ENCODE peak calls at places on chromosomes 1 and 21, in four cellular contexts. One of them, this sample, is unnamed.

GRCh38 chr1:185821612-185822385 is 87.6 kb downstream of the HMCN1 start:
- DNase-seq in HCT116: no peak
- DNase-seq in HepG2: no peak
- DNase-seq in K562: peak; percentile 5
- DNase-seq in this sample: no peak

GRCh38 chr1:47686731-47687617 is 249.1 kb downstream of the FOXD2 start:
- DNase-seq in HCT116: no peak
- DNase-seq in K562: no peak
- DNase-seq in HepG2: no peak
- DNase-seq in this sample: no peak

GRCh38 chr21:44378646-44379581 is 25.5 kb downstream of the TRPM2 start:
- DNase-seq in HepG2: no peak
- DNase-seq in K562: no peak
- DNase-seq in HCT116: no peak
- DNase-seq in this sample: no peak

GRCh38 chr1:25900209-25900608 is 6.0 kb downstream of the STMN1 start:
- DNase-seq in HepG2: no peak
- DNase-seq in HCT116: no peak
- DNase-seq in K562: no peak
- DNase-seq in this sample: no peak

GRCh38 chr1:59142663-59143487 is 154.0 kb upstream of the FGGY start:
- DNase-seq in HepG2: peak; percentile 72
- DNase-seq in K562: no peak
- DNase-seq in HCT116: peak; percentile 53
- DNase-seq in this sample: peak; percentile 78

GRCh38 chr1:205438213-205439158 is 16.6 kb upstream of the LEMD1 start:
- DNase-seq in HepG2: peak; percentile 58
- DNase-seq in K562: peak; percentile 75
- DNase-seq in HCT116: peak; percentile 45
- DNase-seq in this sample: no peak

GRCh38 chr1:41643422-41643821 is 158.9 kb upstream of the EDN2 start:
- DNase-seq in HepG2: no peak
- DNase-seq in K562: no peak
- DNase-seq in HCT116: no peak
- DNase-seq in this sample: no peak

GRCh38 chr1:87393437-87394085 is 64.9 kb downstream of the LMO4 start:
- DNase-seq in HCT116: no peak
- DNase-seq in HepG2: no peak
- DNase-seq in K562: no peak
- DNase-seq in this sample: no peak

GRCh38 chr1:8189931-8190483 is 127.9 kb upstream of the SLC45A1 start:
- DNase-seq in HepG2: peak; percentile 100
- DNase-seq in HCT116: peak; percentile 91
- DNase-seq in K562: no peak
- DNase-seq in this sample: peak; percentile 68

GRCh38 chr1:10793129-10793651 is 3.3 kb downstream of the CASZ1 start:
- DNase-seq in HepG2: no peak
- DNase-seq in HCT116: no peak
- DNase-seq in K562: no peak
- DNase-seq in this sample: peak; percentile 64

GRCh38 chr21:23968722-23969647 is 1638.3 kb downstream of the MRPL39 start:
- DNase-seq in HCT116: no peak
- DNase-seq in HepG2: no peak
- DNase-seq in K562: peak; percentile 77
- DNase-seq in this sample: peak; percentile 57

GRCh38 chr21:26280715-26281310 is 110.2 kb upstream of the APP start:
- DNase-seq in HCT116: no peak
- DNase-seq in K562: no peak
- DNase-seq in HepG2: no peak
- DNase-seq in this sample: no peak

GRCh38 chr1:239635276-239635675 is 248.9 kb downstream of the CHRM3 start:
- DNase-seq in HepG2: no peak
- DNase-seq in K562: no peak
- DNase-seq in HCT116: no peak
- DNase-seq in this sample: no peak

GRCh38 chr1:115641762-115642167 is at the start of gene VANGL1:
- DNase-seq in HCT116: no peak
- DNase-seq in HepG2: peak; percentile 34
- DNase-seq in K562: peak; percentile 87
- DNase-seq in this sample: no peak

GRCh38 chr1:65471901-65472332 is 51.4 kb downstream of the LEPR start:
- DNase-seq in HCT116: no peak
- DNase-seq in K562: no peak
- DNase-seq in HepG2: no peak
- DNase-seq in this sample: no peak

GRCh38 chr1:8516793-8517556 is 199.1 kb downstream of the SLC45A1 start:
- DNase-seq in K562: peak; percentile 21
- DNase-seq in HCT116: no peak
- DNase-seq in HepG2: no peak
- DNase-seq in this sample: no peak

GRCh38 chr1:47984175-47984789 is 12.9 kb downstream of the TRABD2B start:
- DNase-seq in HepG2: no peak
- DNase-seq in K562: no peak
- DNase-seq in HCT116: no peak
- DNase-seq in this sample: no peak

GRCh38 chr1:204997616-204998015 is 45.4 kb upstream of the CNTN2 start:
- DNase-seq in HepG2: no peak
- DNase-seq in K562: no peak
- DNase-seq in HCT116: no peak
- DNase-seq in this sample: no peak

GRCh38 chr1:89724369-89725015 is 91.6 kb downstream of the LRRC8C start:
- DNase-seq in HCT116: no peak
- DNase-seq in HepG2: no peak
- DNase-seq in K562: peak; percentile 33
- DNase-seq in this sample: peak; percentile 25

GRCh38 chr1:226351709-226352108 is 42.7 kb upstream of the LIN9 start:
- DNase-seq in K562: peak; percentile 36
- DNase-seq in HepG2: no peak
- DNase-seq in HCT116: no peak
- DNase-seq in this sample: no peak

GRCh38 chr1:161226320-161226711 is 456 bp downstream of the TOMM40L start:
- DNase-seq in K562: peak; percentile 47
- DNase-seq in HepG2: no peak
- DNase-seq in HCT116: no peak
- DNase-seq in this sample: no peak

GRCh38 chr1:180167021-180167701 is 12.5 kb downstream of the QSOX1 start:
- DNase-seq in K562: no peak
- DNase-seq in HCT116: no peak
- DNase-seq in HepG2: no peak
- DNase-seq in this sample: no peak

GRCh38 chr1:174398246-174398645 is 49.5 kb upstream of the GPR52 start:
- DNase-seq in K562: no peak
- DNase-seq in HepG2: no peak
- DNase-seq in HCT116: no peak
- DNase-seq in this sample: no peak

GRCh38 chr1:170395149-170395548 is 136.8 kb upstream of the GORAB start:
- DNase-seq in K562: no peak
- DNase-seq in HCT116: no peak
- DNase-seq in HepG2: no peak
- DNase-seq in this sample: no peak

GRCh38 chr1:206998811-206999210 is 28.6 kb upstream of the FCAMR start:
- DNase-seq in HepG2: no peak
- DNase-seq in HCT116: no peak
- DNase-seq in K562: no peak
- DNase-seq in this sample: no peak

GRCh38 chr1:208135354-208135753 is 108.8 kb downstream of the PLXNA2 start:
- DNase-seq in HCT116: no peak
- DNase-seq in K562: no peak
- DNase-seq in HepG2: peak; percentile 59
- DNase-seq in this sample: no peak

DNA sequence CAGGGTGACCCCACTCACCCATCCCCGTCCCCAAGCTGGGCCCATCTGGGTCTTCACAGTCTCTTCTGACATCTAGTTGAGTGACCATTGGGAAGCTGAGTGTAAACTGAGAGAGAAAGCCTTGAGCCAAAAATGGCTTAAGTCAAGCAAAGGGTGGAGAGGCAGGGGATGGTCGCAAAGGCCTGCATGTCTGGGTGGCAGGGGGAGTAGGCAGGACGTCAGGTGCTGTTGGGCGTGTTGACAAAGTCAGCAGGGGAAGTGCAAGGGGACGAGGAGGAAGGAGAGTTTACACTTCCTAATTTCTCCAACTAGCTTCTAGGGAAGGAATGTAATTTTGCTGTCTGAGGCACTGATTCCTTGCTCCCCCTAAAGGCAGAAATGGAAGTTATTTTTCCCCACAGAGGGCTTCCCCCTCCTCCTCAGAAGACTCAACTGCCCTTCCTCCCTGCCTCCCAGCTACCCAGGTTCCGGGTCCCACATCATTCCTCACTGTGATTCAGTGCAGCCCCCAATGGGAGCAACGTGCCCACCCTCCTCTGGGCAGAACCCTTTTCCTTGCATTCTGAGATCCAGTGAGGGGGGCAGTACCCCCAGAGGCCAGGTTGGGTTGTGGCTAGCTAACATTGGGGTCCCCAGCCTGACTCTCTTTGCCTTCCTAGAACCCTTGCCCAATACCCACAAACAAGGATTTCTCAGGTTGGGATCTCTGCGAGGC is 1.2 kb upstream of the ADORA1 start:
- DNase-seq in HepG2: no peak
- DNase-seq in K562: peak; percentile 25
- DNase-seq in HCT116: no peak
- DNase-seq in this sample: no peak
- TF ChIP-seq TCF7L2 in HepG2: no peak
- TF ChIP-seq TCF7L2 in K562: no peak
- TF ChIP-seq TCF7L2 in HCT116: no peak
- TF ChIP-seq TCF7L2 in this sample: no peak

GRCh38 chr1:147527941-147528936 is 13.1 kb upstream of the BCL9 start:
- DNase-seq in K562: no peak
- DNase-seq in HepG2: no peak
- DNase-seq in HCT116: no peak
- DNase-seq in this sample: no peak
- TF ChIP-seq TCF7L2 in K562: no peak
- TF ChIP-seq TCF7L2 in HepG2: no peak
- TF ChIP-seq TCF7L2 in HCT116: no peak
- TF ChIP-seq TCF7L2 in this sample: no peak

GRCh38 chr1:16009030-16009460 is 5.0 kb downstream of the SRARP start:
- DNase-seq in HepG2: peak; percentile 63
- DNase-seq in HCT116: peak; percentile 64
- DNase-seq in K562: peak; percentile 92
- DNase-seq in this sample: peak; percentile 66
- TF ChIP-seq TCF7L2 in HepG2: no peak
- TF ChIP-seq TCF7L2 in HCT116: no peak
- TF ChIP-seq TCF7L2 in K562: no peak
- TF ChIP-seq TCF7L2 in this sample: no peak

GRCh38 chr1:184556665-184557064 is 169.8 kb downstream of the C1orf21 start:
- DNase-seq in K562: no peak
- DNase-seq in HCT116: no peak
- DNase-seq in HepG2: no peak
- DNase-seq in this sample: no peak
- TF ChIP-seq TCF7L2 in K562: no peak
- TF ChIP-seq TCF7L2 in HCT116: no peak
- TF ChIP-seq TCF7L2 in HepG2: no peak
- TF ChIP-seq TCF7L2 in this sample: no peak

DNA sequence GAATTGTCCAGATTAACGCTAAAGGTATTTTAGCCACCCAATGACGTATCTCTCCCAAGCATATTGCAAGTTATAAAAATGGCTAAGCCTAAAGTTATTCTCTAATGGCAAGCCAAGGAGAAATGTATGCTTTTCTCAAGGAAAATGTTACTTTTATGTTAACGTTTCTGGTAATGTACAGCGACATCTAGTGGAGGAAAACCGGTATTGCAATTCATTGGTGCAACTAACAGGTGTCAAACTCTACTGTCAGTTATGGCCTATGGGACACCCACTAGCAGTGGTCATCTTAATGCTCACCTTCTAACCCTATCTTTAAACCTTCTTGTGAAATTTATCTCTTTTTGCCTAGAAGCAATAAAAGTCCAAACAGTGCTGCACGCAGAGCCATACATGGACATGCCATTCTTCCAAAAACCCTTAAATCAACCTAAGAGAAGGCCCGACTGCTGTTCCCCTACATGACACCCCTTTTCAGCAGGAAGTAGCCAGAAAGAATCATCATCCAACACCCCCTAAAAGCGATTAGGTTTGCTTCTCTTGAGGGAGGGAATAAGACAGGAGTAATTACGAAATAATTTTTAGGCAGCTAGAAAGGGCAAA is 68.7 kb upstream of the LRIF1 start:
- DNase-seq in HepG2: peak; percentile 51
- DNase-seq in HCT116: peak; percentile 18
- DNase-seq in K562: peak; percentile 64
- DNase-seq in this sample: no peak
- TF ChIP-seq TCF7L2 in HepG2: no peak
- TF ChIP-seq TCF7L2 in HCT116: no peak
- TF ChIP-seq TCF7L2 in K562: no peak
- TF ChIP-seq TCF7L2 in this sample: no peak

DNA sequence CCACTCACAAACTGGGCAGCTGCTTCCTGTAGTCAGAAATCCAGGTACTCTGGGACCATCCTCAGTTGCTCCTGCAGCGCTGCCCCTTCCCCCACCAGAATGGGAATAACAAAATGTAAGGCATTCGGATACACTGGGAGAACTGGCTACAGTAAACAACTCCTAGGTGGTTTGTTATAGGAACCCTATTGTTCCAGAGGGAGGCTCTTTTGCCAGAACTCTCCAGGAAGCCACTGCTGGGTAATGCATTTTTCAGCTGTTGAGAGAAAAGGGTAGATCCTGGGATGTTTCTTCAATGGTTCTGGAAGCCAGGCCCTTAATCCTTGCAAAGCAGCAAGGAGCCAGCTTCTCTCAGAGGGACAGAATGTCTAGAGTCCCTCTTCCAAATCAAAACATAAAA is 29.2 kb downstream of the PLPP3 start:
- DNase-seq in HCT116: no peak
- DNase-seq in HepG2: no peak
- DNase-seq in K562: no peak
- DNase-seq in this sample: no peak
- TF ChIP-seq TCF7L2 in HCT116: no peak
- TF ChIP-seq TCF7L2 in HepG2: no peak
- TF ChIP-seq TCF7L2 in K562: no peak
- TF ChIP-seq TCF7L2 in this sample: no peak

GRCh38 chr1:4172659-4173599 is 272.9 kb upstream of the C1orf174 start:
- DNase-seq in K562: peak; percentile 18
- DNase-seq in HCT116: peak; percentile 10
- DNase-seq in HepG2: peak; percentile 73
- DNase-seq in this sample: no peak
- TF ChIP-seq TCF7L2 in K562: no peak
- TF ChIP-seq TCF7L2 in HCT116: peak; percentile 52
- TF ChIP-seq TCF7L2 in HepG2: no peak
- TF ChIP-seq TCF7L2 in this sample: no peak

DNA sequence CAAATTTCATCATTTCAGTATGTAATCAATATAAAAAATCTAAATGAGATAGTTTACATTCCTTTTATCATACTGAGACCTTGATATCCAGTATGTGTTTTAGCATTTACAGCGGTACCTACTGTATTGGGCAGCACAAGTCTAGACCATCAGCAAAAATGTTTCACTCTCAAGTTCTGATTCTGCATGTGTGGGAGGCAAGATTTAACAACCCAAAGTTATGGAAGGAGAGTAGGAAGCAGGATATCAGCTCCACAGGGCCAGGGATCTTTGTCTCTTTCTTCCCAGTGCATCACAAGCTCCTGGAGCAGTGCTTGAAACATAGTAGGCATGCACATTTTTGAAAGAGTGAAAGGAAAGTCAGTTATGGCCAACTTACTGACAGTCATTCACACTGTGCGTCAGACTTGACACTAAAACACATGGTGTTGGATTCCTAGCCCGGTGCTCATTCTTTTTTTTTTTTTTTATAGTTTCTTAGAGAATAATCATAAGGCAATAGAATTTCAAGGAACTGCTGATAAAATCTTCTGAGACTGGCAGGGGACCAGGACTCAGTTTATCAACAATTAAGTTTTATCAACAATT is 6.1 kb downstream of the TENT5C start:
- DNase-seq in HCT116: no peak
- DNase-seq in K562: no peak
- DNase-seq in HepG2: no peak
- DNase-seq in this sample: no peak
- TF ChIP-seq TCF7L2 in HCT116: no peak
- TF ChIP-seq TCF7L2 in K562: no peak
- TF ChIP-seq TCF7L2 in HepG2: no peak
- TF ChIP-seq TCF7L2 in this sample: no peak

This sample was measured in Panc1.